ENCODE peak calls at places on chromosomes 7 and 10, in six cellular contexts. One of them, this sample, is unnamed.

GRCh38 chr10:103854687-103855423 is 521 bp downstream of the SH3PXD2A start:
- DNase-seq in memory B cell: no peak
- DNase-seq in CD8-positive, alpha-beta T cell: no peak
- DNase-seq in stimulated activated CD4-positive, alpha-beta T cell treated with anti-CD3 and anti-CD28 coated beads, Interleukin-12 subunit alpha, Interleukin-12 subunit beta, amount 100 ng/mL, for 24 hours: no peak
- DNase-seq in prostate gland: no peak
- DNase-seq in NCI-H2081: no peak
- DNase-seq in this sample: no peak

GRCh38 chr7:151529842-151530241 is 10.1 kb upstream of the RHEB start:
- DNase-seq in memory B cell: no peak
- DNase-seq in CD8-positive, alpha-beta T cell: no peak
- DNase-seq in stimulated activated CD4-positive, alpha-beta T cell treated with anti-CD3 and anti-CD28 coated beads, Interleukin-12 subunit alpha, Interleukin-12 subunit beta, amount 100 ng/mL, for 24 hours: no peak
- DNase-seq in prostate gland: no peak
- DNase-seq in NCI-H2081: no peak
- DNase-seq in this sample: no peak

GRCh38 chr10:49281461-49281860 is 17.5 kb upstream of the C10orf71 start:
- DNase-seq in memory B cell: no peak
- DNase-seq in CD8-positive, alpha-beta T cell: no peak
- DNase-seq in stimulated activated CD4-positive, alpha-beta T cell treated with anti-CD3 and anti-CD28 coated beads, Interleukin-12 subunit alpha, Interleukin-12 subunit beta, amount 100 ng/mL, for 24 hours: no peak
- DNase-seq in prostate gland: no peak
- DNase-seq in NCI-H2081: no peak
- DNase-seq in this sample: no peak

GRCh38 chr7:95686109-95686508 is 86.2 kb upstream of the DYNC1I1 start:
- DNase-seq in memory B cell: peak; percentile 32
- DNase-seq in CD8-positive, alpha-beta T cell: no peak
- DNase-seq in stimulated activated CD4-positive, alpha-beta T cell treated with anti-CD3 and anti-CD28 coated beads, Interleukin-12 subunit alpha, Interleukin-12 subunit beta, amount 100 ng/mL, for 24 hours: no peak
- DNase-seq in prostate gland: peak; percentile 56
- DNase-seq in NCI-H2081: peak; percentile 80
- DNase-seq in this sample: no peak

GRCh38 chr7:132351858-132352539 is 224.3 kb downstream of the PLXNA4 start:
- DNase-seq in memory B cell: no peak
- DNase-seq in CD8-positive, alpha-beta T cell: no peak
- DNase-seq in stimulated activated CD4-positive, alpha-beta T cell treated with anti-CD3 and anti-CD28 coated beads, Interleukin-12 subunit alpha, Interleukin-12 subunit beta, amount 100 ng/mL, for 24 hours: no peak
- DNase-seq in prostate gland: no peak
- DNase-seq in NCI-H2081: no peak
- DNase-seq in this sample: no peak

GRCh38 chr7:134318443-134318842 is 1.7 kb upstream of the SLC35B4 start:
- DNase-seq in memory B cell: no peak
- DNase-seq in CD8-positive, alpha-beta T cell: no peak
- DNase-seq in stimulated activated CD4-positive, alpha-beta T cell treated with anti-CD3 and anti-CD28 coated beads, Interleukin-12 subunit alpha, Interleukin-12 subunit beta, amount 100 ng/mL, for 24 hours: no peak
- DNase-seq in prostate gland: no peak
- DNase-seq in NCI-H2081: no peak
- DNase-seq in this sample: no peak

GRCh38 chr10:70510904-70511303 is 32.3 kb downstream of the PALD1 start:
- DNase-seq in memory B cell: no peak
- DNase-seq in CD8-positive, alpha-beta T cell: no peak
- DNase-seq in stimulated activated CD4-positive, alpha-beta T cell treated with anti-CD3 and anti-CD28 coated beads, Interleukin-12 subunit alpha, Interleukin-12 subunit beta, amount 100 ng/mL, for 24 hours: no peak
- DNase-seq in prostate gland: no peak
- DNase-seq in NCI-H2081: no peak
- DNase-seq in this sample: no peak

GRCh38 chr10:31962826-31963597 is 34.4 kb upstream of the ARHGAP12 start:
- DNase-seq in memory B cell: no peak
- DNase-seq in CD8-positive, alpha-beta T cell: no peak
- DNase-seq in stimulated activated CD4-positive, alpha-beta T cell treated with anti-CD3 and anti-CD28 coated beads, Interleukin-12 subunit alpha, Interleukin-12 subunit beta, amount 100 ng/mL, for 24 hours: no peak
- DNase-seq in prostate gland: no peak
- DNase-seq in NCI-H2081: no peak
- DNase-seq in this sample: no peak

GRCh38 chr10:25758511-25758910 is 175.5 kb upstream of the MYO3A start:
- DNase-seq in memory B cell: no peak
- DNase-seq in CD8-positive, alpha-beta T cell: no peak
- DNase-seq in stimulated activated CD4-positive, alpha-beta T cell treated with anti-CD3 and anti-CD28 coated beads, Interleukin-12 subunit alpha, Interleukin-12 subunit beta, amount 100 ng/mL, for 24 hours: no peak
- DNase-seq in prostate gland: no peak
- DNase-seq in NCI-H2081: no peak
- DNase-seq in this sample: no peak

GRCh38 chr10:43371418-43371817 is at the start of gene FXYD4:
- DNase-seq in memory B cell: no peak
- DNase-seq in CD8-positive, alpha-beta T cell: no peak
- DNase-seq in stimulated activated CD4-positive, alpha-beta T cell treated with anti-CD3 and anti-CD28 coated beads, Interleukin-12 subunit alpha, Interleukin-12 subunit beta, amount 100 ng/mL, for 24 hours: no peak
- DNase-seq in prostate gland: no peak
- DNase-seq in NCI-H2081: no peak
- DNase-seq in this sample: no peak

GRCh38 chr7:144027070-144027469 is 21.7 kb upstream of the OR2A5 start:
- DNase-seq in memory B cell: no peak
- DNase-seq in CD8-positive, alpha-beta T cell: no peak
- DNase-seq in stimulated activated CD4-positive, alpha-beta T cell treated with anti-CD3 and anti-CD28 coated beads, Interleukin-12 subunit alpha, Interleukin-12 subunit beta, amount 100 ng/mL, for 24 hours: no peak
- DNase-seq in prostate gland: no peak
- DNase-seq in NCI-H2081: no peak
- DNase-seq in this sample: no peak